ENCODE peak calls at places on chromosomes 16 and 17, in seven cellular contexts. S is stimulated activated CD4-positive, alpha-beta T cell treated with anti-CD3 and anti-CD28 coated beads, Interleukin-15, amount 100 ng/mL, for 24 hours; G is astrocyte of the spinal cord; O is AML-193; M is GM12878; F is CD4-positive, alpha-beta T cell; Y is MCF 10A. U is an unnamed sample.

GRCh38 chr17:45428954-45429337 is 3.7 kb downstream of the ARHGAP27 start:
- DNase-seq in S (no peak), G (no peak), O (peak), M (no peak), F (no peak), Y (no peak), U (no peak)

GRCh38 chr16:57175896-57176295 is 9.9 kb downstream of the PSME3IP1 start:
- DNase-seq in S (no peak), G (peak), O (no peak), M (no peak), F (no peak), Y (no peak), U (no peak)

GRCh38 chr17:66549731-66550207 is 247.4 kb downstream of the PRKCA start:
- DNase-seq in S (no peak), G (peak), O (no peak), M (no peak), F (no peak), Y (no peak), U (no peak)

GRCh38 chr16:2745116-2745890 is 7.1 kb upstream of the SRRM2 start:
- DNase-seq in S (no peak), G (no peak), O (no peak), M (no peak), F (no peak), Y (no peak), U (no peak)

GRCh38 chr16:50210266-50211038 is 55.9 kb upstream of the ADCY7 start:
- DNase-seq in S (peak), G (peak), O (peak), M (peak), F (peak), Y (peak), U (peak)

GRCh38 chr16:56234737-56235136 is 43.4 kb downstream of the GNAO1 start:
- DNase-seq in S (no peak), G (no peak), O (no peak), M (no peak), F (no peak), Y (no peak), U (no peak)

GRCh38 chr17:39676198-39676819 is 8.1 kb downstream of the PNMT start:
- DNase-seq in S (peak), G (no peak), O (no peak), M (peak), F (peak), Y (no peak), U (peak)

GRCh38 chr17:34616148-34616547 is 36.8 kb downstream of the TMEM132E start:
- DNase-seq in S (no peak), G (no peak), O (no peak), M (no peak), F (no peak), Y (no peak), U (no peak)

GRCh38 chr17:17088511-17089205 is 46.4 kb downstream of the MPRIP start:
- DNase-seq in S (no peak), G (no peak), O (no peak), M (no peak), F (no peak), Y (peak), U (no peak)

GRCh38 chr17:64707077-64707591 is 45.0 kb upstream of the SMURF2 start:
- DNase-seq in S (no peak), G (peak), O (peak), M (no peak), F (no peak), Y (peak), U (no peak)

GRCh38 chr17:4897198-4897657 is 2.1 kb upstream of the C17orf107 start:
- DNase-seq in S (no peak), G (no peak), O (no peak), M (no peak), F (no peak), Y (no peak), U (no peak)

GRCh38 chr16:4371481-4372314 is at the start of gene VASN:
- DNase-seq in S (peak), G (peak), O (no peak), M (no peak), F (peak), Y (peak), U (no peak)

GRCh38 chr17:13601317-13601775 is 383 bp downstream of the HS3ST3A1 start:
- DNase-seq in S (peak), G (peak), O (no peak), M (no peak), F (no peak), Y (no peak), U (no peak)

GRCh38 chr17:16480995-16481394 is 11.0 kb downstream of the LRRC75A start:
- DNase-seq in S (no peak), G (no peak), O (no peak), M (no peak), F (no peak), Y (no peak), U (no peak)

GRCh38 chr17:75763613-75764416 is 1.2 kb downstream of the GALK1 start:
- DNase-seq in S (no peak), G (no peak), O (no peak), M (no peak), F (no peak), Y (no peak), U (no peak)

GRCh38 chr16:83300326-83300725 is 507.5 kb upstream of the HSBP1 start:
- DNase-seq in S (no peak), G (no peak), O (no peak), M (no peak), F (no peak), Y (no peak), U (no peak)

GRCh38 chr17:7842950-7843535 is 9.0 kb downstream of the KDM6B start:
- DNase-seq in S (peak), G (no peak), O (peak), M (no peak), F (peak), Y (peak), U (no peak)

GRCh38 chr17:50283246-50283645 is 9.0 kb downstream of the TMEM92 start:
- DNase-seq in S (peak), G (no peak), O (no peak), M (peak), F (no peak), Y (no peak), U (peak)

GRCh38 chr16:22670551-22670970 is 143.4 kb upstream of the HS3ST2 start:
- DNase-seq in S (peak), G (no peak), O (no peak), M (no peak), F (no peak), Y (peak), U (peak)

GRCh38 chr16:1807626-1808025 is 14.1 kb upstream of the IGFALS start:
- DNase-seq in S (no peak), G (no peak), O (no peak), M (no peak), F (no peak), Y (no peak), U (no peak)

GRCh38 chr17:5757306-5757907 is 173.1 kb upstream of the NLRP1 start:
- DNase-seq in S (no peak), G (no peak), O (no peak), M (no peak), F (no peak), Y (no peak), U (no peak)

GRCh38 chr17:55098765-55099164 is 130.2 kb downstream of the STXBP4 start:
- DNase-seq in S (no peak), G (no peak), O (no peak), M (no peak), F (no peak), Y (no peak), U (no peak)

GRCh38 chr17:45440161-45440859 is 7.6 kb upstream of the ARHGAP27 start:
- DNase-seq in S (no peak), G (peak), O (no peak), M (no peak), F (no peak), Y (peak), U (no peak)

GRCh38 chr17:16282522-16282921 is 65.5 kb downstream of the PIGL start:
- DNase-seq in S (no peak), G (peak), O (no peak), M (no peak), F (no peak), Y (peak), U (no peak)

GRCh38 chr16:11313493-11314308 is 31.6 kb upstream of the RMI2 start:
- DNase-seq in S (no peak), G (no peak), O (no peak), M (no peak), F (no peak), Y (no peak), U (no peak)

GRCh38 chr16:72858611-72859493 is 189.1 kb downstream of the ZFHX3 start:
- DNase-seq in S (no peak), G (peak), O (no peak), M (no peak), F (no peak), Y (no peak), U (no peak)

GRCh38 chr17:45334231-45334630 is 17.4 kb upstream of the MAP3K14 start:
- DNase-seq in S (no peak), G (no peak), O (no peak), M (no peak), F (no peak), Y (no peak), U (no peak)

GRCh38 chr16:85004587-85005205 is 6.6 kb downstream of the ZDHHC7 start:
- DNase-seq in S (no peak), G (peak), O (no peak), M (no peak), F (no peak), Y (peak), U (no peak)

GRCh38 chr17:78106211-78106610 is 22.3 kb downstream of the TMC6 start:
- DNase-seq in S (no peak), G (no peak), O (no peak), M (no peak), F (no peak), Y (no peak), U (no peak)

GRCh38 chr16:47395733-47396503 is 64.9 kb downstream of the ITFG1 start:
- DNase-seq in S (no peak), G (no peak), O (no peak), M (no peak), F (no peak), Y (no peak), U (no peak)

GRCh38 chr16:66278111-66278531 is 88.4 kb upstream of the CDH5 start:
- DNase-seq in S (no peak), G (no peak), O (no peak), M (no peak), F (no peak), Y (peak), U (no peak)